ENCODE peak calls at places on chromosomes 3 and 15, in seven cellular contexts. D, P, R, Z, V, G and F are unnamed samples.

GRCh38 chr15:69597061-69597592 is 144.5 kb downstream of the RPLP1 start:
- DNase-seq in G (no peak), D (no peak), R (no peak), V (no peak), Z (no peak), P (no peak), F (no peak)

GRCh38 chr3:132535575-132536441 is 61.3 kb upstream of the ACKR4 start:
- DNase-seq in G (peak; percentile 77), D (peak; percentile 12), V (peak; percentile 75), Z (peak; percentile 30), P (peak; percentile 73), R (peak; percentile 66), F (peak; percentile 59)

GRCh38 chr3:260911-261310 is 64.3 kb downstream of the CHL1 start:
- DNase-seq in G (no peak), V (no peak), R (no peak), P (no peak), D (no peak), Z (no peak), F (no peak)

GRCh38 chr15:74173545-74174215 is at the start of gene ISLR:
- DNase-seq in V (no peak), R (no peak), G (no peak), D (no peak), P (no peak), Z (no peak), F (no peak)

GRCh38 chr3:25396686-25397085 is 31.4 kb upstream of the RARB start:
- DNase-seq in D (no peak), G (no peak), V (no peak), R (no peak), P (no peak), Z (no peak), F (no peak)

GRCh38 chr3:48664929-48665328 is 2.2 kb upstream of the CELSR3 start:
- DNase-seq in G (no peak), Z (no peak), R (no peak), P (no peak), D (no peak), V (no peak), F (no peak)

GRCh38 chr3:125109541-125109925 is 53.7 kb upstream of the HEG1 start:
- DNase-seq in V (no peak), P (no peak), G (no peak), D (no peak), R (no peak), Z (no peak), F (no peak)

GRCh38 chr3:149151843-149152242 is 22.4 kb downstream of the HPS3 start:
- DNase-seq in Z (peak; percentile 30), G (no peak), D (no peak), P (no peak), V (no peak), R (no peak), F (no peak)

GRCh38 chr3:56629044-56629443 is 54.0 kb downstream of the TASOR start:
- DNase-seq in D (no peak), R (no peak), P (no peak), G (no peak), Z (no peak), V (no peak), F (no peak)

GRCh38 chr15:91258436-91258779 is 158.4 kb downstream of the SV2B start:
- DNase-seq in V (no peak), Z (no peak), R (peak; percentile 20), G (no peak), D (no peak), P (no peak), F (no peak)

GRCh38 chr3:14914777-14915113 is 32.6 kb upstream of the NR2C2 start:
- DNase-seq in G (no peak), V (no peak), P (no peak), D (no peak), R (no peak), Z (no peak), F (no peak)

GRCh38 chr3:172021859-172022258 is 17.5 kb upstream of the FNDC3B start:
- DNase-seq in Z (no peak), V (no peak), P (no peak), R (no peak), D (no peak), G (no peak), F (no peak)

GRCh38 chr3:81765425-81765824 is 4.0 kb upstream of the GBE1 start:
- DNase-seq in Z (no peak), V (no peak), G (no peak), D (no peak), R (no peak), P (no peak), F (no peak)

GRCh38 chr15:78392430-78392829 is 45.6 kb upstream of the IREB2 start:
- DNase-seq in D (no peak), V (no peak), Z (no peak), R (no peak), P (no peak), G (no peak), F (no peak)

GRCh38 chr15:38844683-38845195 is 280.1 kb upstream of the RASGRP1 start:
- DNase-seq in Z (no peak), P (no peak), D (no peak), V (no peak), G (no peak), R (peak; percentile 7), F (no peak)